ENCODE peak calls at places on chromosomes 6 and 20, in ten cellular contexts. One of them, this sample, is unnamed.

GRCh38 chr6:34671801-34672656 is 24.5 kb downstream of the ILRUN start:
- DNase-seq in naive thymus-derived CD8-positive, alpha-beta T cell: peak; percentile 68
- DNase-seq in activated CD8-positive, alpha-beta memory T cell treated with anti-CD3 and anti-CD28 coated beads for 4 hours: peak; percentile 69
- DNase-seq in lung microvascular endothelial cell: peak; percentile 72
- DNase-seq in caudate nucleus: no peak
- DNase-seq in uterus: no peak
- DNase-seq in stimulated activated CD8-positive, alpha-beta memory T cell treated with anti-CD3 and anti-CD28 coated beads, Interleukin-15, amount 100 ng/mL, for 4 hours: peak; percentile 51
- DNase-seq in NCI-H2029 treated with DMSO at 0.1 percent for 48 hours: no peak
- DNase-seq in occipital lobe: no peak
- DNase-seq in GM13976: peak; percentile 78
- DNase-seq in this sample: no peak

GRCh38 chr20:3729378-3729777 is 3.1 kb upstream of the HSPA12B start:
- DNase-seq in naive thymus-derived CD8-positive, alpha-beta T cell: no peak
- DNase-seq in activated CD8-positive, alpha-beta memory T cell treated with anti-CD3 and anti-CD28 coated beads for 4 hours: no peak
- DNase-seq in lung microvascular endothelial cell: no peak
- DNase-seq in caudate nucleus: no peak
- DNase-seq in uterus: no peak
- DNase-seq in stimulated activated CD8-positive, alpha-beta memory T cell treated with anti-CD3 and anti-CD28 coated beads, Interleukin-15, amount 100 ng/mL, for 4 hours: no peak
- DNase-seq in NCI-H2029 treated with DMSO at 0.1 percent for 48 hours: no peak
- DNase-seq in occipital lobe: no peak
- DNase-seq in GM13976: no peak
- DNase-seq in this sample: no peak

GRCh38 chr6:142886431-142887170 is 58.4 kb downstream of the HIVEP2 start:
- DNase-seq in naive thymus-derived CD8-positive, alpha-beta T cell: no peak
- DNase-seq in activated CD8-positive, alpha-beta memory T cell treated with anti-CD3 and anti-CD28 coated beads for 4 hours: no peak
- DNase-seq in lung microvascular endothelial cell: peak; percentile 61
- DNase-seq in caudate nucleus: no peak
- DNase-seq in uterus: no peak
- DNase-seq in stimulated activated CD8-positive, alpha-beta memory T cell treated with anti-CD3 and anti-CD28 coated beads, Interleukin-15, amount 100 ng/mL, for 4 hours: no peak
- DNase-seq in NCI-H2029 treated with DMSO at 0.1 percent for 48 hours: no peak
- DNase-seq in occipital lobe: no peak
- DNase-seq in GM13976: peak; percentile 15
- DNase-seq in this sample: no peak

GRCh38 chr20:25054995-25055629 is 2.8 kb downstream of the ACSS1 start:
- DNase-seq in naive thymus-derived CD8-positive, alpha-beta T cell: no peak
- DNase-seq in activated CD8-positive, alpha-beta memory T cell treated with anti-CD3 and anti-CD28 coated beads for 4 hours: no peak
- DNase-seq in lung microvascular endothelial cell: no peak
- DNase-seq in caudate nucleus: no peak
- DNase-seq in uterus: no peak
- DNase-seq in stimulated activated CD8-positive, alpha-beta memory T cell treated with anti-CD3 and anti-CD28 coated beads, Interleukin-15, amount 100 ng/mL, for 4 hours: no peak
- DNase-seq in NCI-H2029 treated with DMSO at 0.1 percent for 48 hours: no peak
- DNase-seq in occipital lobe: no peak
- DNase-seq in GM13976: no peak
- DNase-seq in this sample: no peak

GRCh38 chr20:36773123-36773547 is 428 bp downstream of the DSN1 start:
- DNase-seq in naive thymus-derived CD8-positive, alpha-beta T cell: no peak
- DNase-seq in activated CD8-positive, alpha-beta memory T cell treated with anti-CD3 and anti-CD28 coated beads for 4 hours: no peak
- DNase-seq in lung microvascular endothelial cell: no peak
- DNase-seq in caudate nucleus: no peak
- DNase-seq in uterus: no peak
- DNase-seq in stimulated activated CD8-positive, alpha-beta memory T cell treated with anti-CD3 and anti-CD28 coated beads, Interleukin-15, amount 100 ng/mL, for 4 hours: no peak
- DNase-seq in NCI-H2029 treated with DMSO at 0.1 percent for 48 hours: no peak
- DNase-seq in occipital lobe: no peak
- DNase-seq in GM13976: no peak
- DNase-seq in this sample: no peak

GRCh38 chr6:158996863-158997262 is 3.1 kb downstream of the RSPH3 start:
- DNase-seq in naive thymus-derived CD8-positive, alpha-beta T cell: no peak
- DNase-seq in activated CD8-positive, alpha-beta memory T cell treated with anti-CD3 and anti-CD28 coated beads for 4 hours: no peak
- DNase-seq in lung microvascular endothelial cell: peak; percentile 36
- DNase-seq in caudate nucleus: no peak
- DNase-seq in uterus: no peak
- DNase-seq in stimulated activated CD8-positive, alpha-beta memory T cell treated with anti-CD3 and anti-CD28 coated beads, Interleukin-15, amount 100 ng/mL, for 4 hours: no peak
- DNase-seq in NCI-H2029 treated with DMSO at 0.1 percent for 48 hours: no peak
- DNase-seq in occipital lobe: no peak
- DNase-seq in GM13976: no peak
- DNase-seq in this sample: no peak

GRCh38 chr6:43213431-43213830 is 15.8 kb downstream of the DNPH1 start:
- DNase-seq in naive thymus-derived CD8-positive, alpha-beta T cell: no peak
- DNase-seq in activated CD8-positive, alpha-beta memory T cell treated with anti-CD3 and anti-CD28 coated beads for 4 hours: no peak
- DNase-seq in lung microvascular endothelial cell: no peak
- DNase-seq in caudate nucleus: no peak
- DNase-seq in uterus: no peak
- DNase-seq in stimulated activated CD8-positive, alpha-beta memory T cell treated with anti-CD3 and anti-CD28 coated beads, Interleukin-15, amount 100 ng/mL, for 4 hours: no peak
- DNase-seq in NCI-H2029 treated with DMSO at 0.1 percent for 48 hours: no peak
- DNase-seq in occipital lobe: no peak
- DNase-seq in GM13976: no peak
- DNase-seq in this sample: no peak

GRCh38 chr6:36713846-36714245 is 16.2 kb downstream of the RAB44 start:
- DNase-seq in naive thymus-derived CD8-positive, alpha-beta T cell: no peak
- DNase-seq in activated CD8-positive, alpha-beta memory T cell treated with anti-CD3 and anti-CD28 coated beads for 4 hours: no peak
- DNase-seq in lung microvascular endothelial cell: no peak
- DNase-seq in caudate nucleus: no peak
- DNase-seq in uterus: no peak
- DNase-seq in stimulated activated CD8-positive, alpha-beta memory T cell treated with anti-CD3 and anti-CD28 coated beads, Interleukin-15, amount 100 ng/mL, for 4 hours: no peak
- DNase-seq in NCI-H2029 treated with DMSO at 0.1 percent for 48 hours: no peak
- DNase-seq in occipital lobe: no peak
- DNase-seq in GM13976: no peak
- DNase-seq in this sample: no peak

GRCh38 chr6:112879920-112880413 is 532.8 kb downstream of the RFPL4B start:
- DNase-seq in naive thymus-derived CD8-positive, alpha-beta T cell: peak; percentile 24
- DNase-seq in activated CD8-positive, alpha-beta memory T cell treated with anti-CD3 and anti-CD28 coated beads for 4 hours: no peak
- DNase-seq in lung microvascular endothelial cell: no peak
- DNase-seq in caudate nucleus: peak; percentile 28
- DNase-seq in uterus: no peak
- DNase-seq in stimulated activated CD8-positive, alpha-beta memory T cell treated with anti-CD3 and anti-CD28 coated beads, Interleukin-15, amount 100 ng/mL, for 4 hours: no peak
- DNase-seq in NCI-H2029 treated with DMSO at 0.1 percent for 48 hours: no peak
- DNase-seq in occipital lobe: no peak
- DNase-seq in GM13976: no peak
- DNase-seq in this sample: peak; percentile 3

GRCh38 chr6:96604420-96604819 is 41.5 kb downstream of the FHL5 start:
- DNase-seq in naive thymus-derived CD8-positive, alpha-beta T cell: no peak
- DNase-seq in activated CD8-positive, alpha-beta memory T cell treated with anti-CD3 and anti-CD28 coated beads for 4 hours: no peak
- DNase-seq in lung microvascular endothelial cell: no peak
- DNase-seq in caudate nucleus: no peak
- DNase-seq in uterus: no peak
- DNase-seq in stimulated activated CD8-positive, alpha-beta memory T cell treated with anti-CD3 and anti-CD28 coated beads, Interleukin-15, amount 100 ng/mL, for 4 hours: no peak
- DNase-seq in NCI-H2029 treated with DMSO at 0.1 percent for 48 hours: no peak
- DNase-seq in occipital lobe: no peak
- DNase-seq in GM13976: no peak
- DNase-seq in this sample: no peak